ENCODE peak calls at places on chromosomes 6 and 20, in seven cellular contexts. F, O, V, L, B, A and X are unnamed samples.

GRCh38 chr6:166655251-166655650 is 28.2 kb upstream of the RPS6KA2 start:
- DNase-seq in F (no peak), O (no peak), V (no peak), L (no peak), B (peak; percentile 15), A (no peak), X (peak; percentile 75)

GRCh38 chr6:156189195-156189594 is 588.0 kb upstream of the ARID1B start:
- DNase-seq in F (no peak), O (no peak), V (no peak), L (no peak), B (no peak), A (no peak), X (no peak)

GRCh38 chr6:100177956-100178355 is 183.9 kb upstream of the MCHR2 start:
- DNase-seq in F (no peak), O (no peak), V (no peak), L (no peak), B (no peak), A (no peak), X (no peak)

GRCh38 chr20:24915892-24916291 is 33.2 kb upstream of the CST7 start:
- DNase-seq in F (no peak), O (no peak), V (no peak), L (no peak), B (no peak), A (peak; percentile 30), X (no peak)

GRCh38 chr6:143196525-143197225 is 136.0 kb downstream of the AIG1 start:
- DNase-seq in F (no peak), O (no peak), V (no peak), L (no peak), B (no peak), A (no peak), X (no peak)

GRCh38 chr6:100382767-100383195 is 81.9 kb downstream of the SIM1 start:
- DNase-seq in F (no peak), O (no peak), V (no peak), L (no peak), B (no peak), A (no peak), X (no peak)

GRCh38 chr20:35264755-35265154 is 13.2 kb downstream of the MMP24OS start:
- DNase-seq in F (no peak), O (no peak), V (no peak), L (no peak), B (peak; percentile 74), A (no peak), X (no peak)

GRCh38 chr6:27863962-27864905 is 48.0 kb downstream of the OR2B2 start:
- DNase-seq in F (no peak), O (no peak), V (no peak), L (no peak), B (no peak), A (peak; percentile 45), X (no peak)

GRCh38 chr6:159056432-159056831 is 11.6 kb upstream of the TAGAP start:
- DNase-seq in F (no peak), O (no peak), V (no peak), L (no peak), B (no peak), A (no peak), X (no peak)

GRCh38 chr6:5950448-5950847 is 56.3 kb downstream of the NRN1 start:
- DNase-seq in F (peak; percentile 57), O (no peak), V (no peak), L (peak; percentile 34), B (no peak), A (peak; percentile 73), X (no peak)

GRCh38 chr6:4610256-4610655 is 165.9 kb upstream of the CDYL start:
- DNase-seq in F (no peak), O (no peak), V (no peak), L (no peak), B (no peak), A (no peak), X (no peak)

GRCh38 chr20:49446808-49447207 is 35.7 kb downstream of the KCNB1 start:
- DNase-seq in F (no peak), O (no peak), V (no peak), L (no peak), B (no peak), A (peak; percentile 65), X (no peak)

GRCh38 chr6:134750669-134751068 is 199.2 kb downstream of the ALDH8A1 start:
- DNase-seq in F (no peak), O (no peak), V (no peak), L (no peak), B (no peak), A (no peak), X (no peak)

GRCh38 chr6:43516367-43516696 is 394 bp downstream of the YIPF3 start:
- DNase-seq in F (no peak), O (no peak), V (no peak), L (no peak), B (no peak), A (no peak), X (no peak)

GRCh38 chr20:23639490-23639958 is 1.8 kb upstream of the CST3 start:
- DNase-seq in F (no peak), O (no peak), V (no peak), L (no peak), B (no peak), A (no peak), X (peak; percentile 30)

GRCh38 chr6:108029226-108029921 is 45.2 kb downstream of the OSTM1 start:
- DNase-seq in F (no peak), O (no peak), V (no peak), L (peak; percentile 16), B (no peak), A (no peak), X (no peak)

GRCh38 chr6:27474172-27474465 is 1.2 kb upstream of the ZNF184 start:
- DNase-seq in F (no peak), O (no peak), V (no peak), L (no peak), B (no peak), A (no peak), X (no peak)

GRCh38 chr6:37714836-37715425 is 17.2 kb upstream of the MDGA1 start:
- DNase-seq in F (no peak), O (no peak), V (no peak), L (no peak), B (peak; percentile 27), A (no peak), X (no peak)

GRCh38 chr6:111841822-111842221 is 31.4 kb downstream of the FYN start:
- DNase-seq in F (no peak), O (no peak), V (peak; percentile 60), L (no peak), B (no peak), A (no peak), X (no peak)

GRCh38 chr6:74871757-74872156 is 334.1 kb downstream of the COL12A1 start:
- DNase-seq in F (no peak), O (no peak), V (no peak), L (no peak), B (no peak), A (no peak), X (no peak)

GRCh38 chr6:118815495-118815894 is 78.5 kb upstream of the ASF1A start:
- DNase-seq in F (no peak), O (no peak), V (no peak), L (no peak), B (no peak), A (no peak), X (no peak)

GRCh38 chr6:33195304-33196022 is 3.2 kb upstream of the COL11A2 start:
- DNase-seq in F (peak; percentile 56), O (no peak), V (no peak), L (no peak), B (no peak), A (no peak), X (no peak)

GRCh38 chr6:33199687-33200233 is 705 bp downstream of the RXRB start:
- DNase-seq in F (peak; percentile 97), O (peak; percentile 74), V (no peak), L (peak; percentile 89), B (peak; percentile 88), A (no peak), X (peak; percentile 66)

GRCh38 chr6:33198853-33199436 is 1.5 kb downstream of the RXRB start:
- DNase-seq in F (peak; percentile 61), O (no peak), V (no peak), L (no peak), B (no peak), A (no peak), X (no peak)

GRCh38 chr6:33198159-33198852 is 2.2 kb downstream of the RXRB start:
- DNase-seq in F (no peak), O (no peak), V (no peak), L (no peak), B (peak; percentile 94), A (no peak), X (no peak)

DNA sequence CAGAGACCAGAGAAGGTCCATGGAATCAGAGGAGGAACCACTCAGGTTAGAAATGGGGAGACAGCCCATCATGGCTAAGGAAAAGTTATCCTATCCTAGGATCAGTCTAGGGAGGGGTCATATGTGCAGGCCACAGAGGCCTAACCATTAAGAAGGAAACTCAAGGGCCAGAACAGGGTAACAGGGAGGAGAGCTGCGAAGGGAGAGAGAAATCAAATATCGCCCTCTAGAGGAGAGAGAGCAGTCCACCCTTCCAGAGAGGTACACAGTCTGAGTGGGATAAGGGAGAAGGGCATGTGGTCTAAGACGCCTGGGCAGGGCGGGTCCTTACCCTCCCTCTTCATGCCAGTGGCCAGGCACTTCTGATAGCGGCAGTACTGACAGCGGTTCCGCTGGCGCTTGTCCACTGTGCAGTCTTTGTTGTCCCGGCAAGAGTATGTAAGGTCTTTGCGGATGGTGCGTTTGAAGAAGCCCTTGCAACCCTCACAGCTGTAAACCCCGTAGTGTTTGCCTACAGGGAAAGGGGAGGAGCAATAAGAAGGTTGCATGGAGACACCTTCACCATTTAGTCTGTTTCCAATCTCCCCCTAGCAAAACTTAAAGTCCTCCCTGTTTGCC is 2.9 kb downstream of the RXRB start:
- DNase-seq in F (peak; percentile 75), O (peak; percentile 66), V (no peak), L (peak; percentile 79), B (peak; percentile 80), A (peak; percentile 70), X (peak; percentile 75)
- TF ChIP-seq JUND in F (peak; percentile 28), O (no peak), V (no peak), L (no peak), B (no peak), A (no peak), X (no peak)

GRCh38 chr6:121925024-121925423 is 474.4 kb upstream of the HSF2 start:
- DNase-seq in F (no peak), O (no peak), V (no peak), L (no peak), B (no peak), A (no peak), X (no peak)
- TF ChIP-seq JUND in F (no peak), O (no peak), V (no peak), L (no peak), B (no peak), A (no peak), X (no peak)

GRCh38 chr20:51930775-51931174 is 128.5 kb upstream of the SALL4 start:
- DNase-seq in F (no peak), O (peak; percentile 6), V (no peak), L (no peak), B (no peak), A (no peak), X (no peak)
- TF ChIP-seq JUND in F (peak; percentile 12), O (peak; percentile 8), V (no peak), L (no peak), B (no peak), A (no peak), X (no peak)

DNA sequence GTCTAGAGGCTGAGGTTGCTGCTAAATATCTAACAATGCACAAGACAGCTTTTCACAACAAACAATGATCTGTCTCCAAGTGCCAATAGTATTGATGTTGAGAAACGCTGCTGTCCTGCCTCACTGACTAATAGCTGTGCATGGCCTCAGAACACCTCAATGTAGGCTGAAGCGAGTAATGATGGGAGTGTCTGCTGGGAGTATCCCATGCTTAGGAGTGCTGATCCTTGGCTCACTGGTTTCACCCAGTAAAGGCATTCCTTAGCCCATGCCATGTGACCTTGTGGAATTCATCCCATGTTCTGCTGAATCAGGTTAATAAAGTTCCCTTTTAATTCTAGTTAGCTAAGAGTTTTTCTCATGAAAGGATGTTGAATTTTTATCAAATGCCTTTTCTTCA is 3.8 kb upstream of the WFDC12 start:
- DNase-seq in F (no peak), O (no peak), V (no peak), L (no peak), B (no peak), A (no peak), X (no peak)
- TF ChIP-seq JUND in F (no peak), O (no peak), V (no peak), L (no peak), B (no peak), A (no peak), X (no peak)